ENCODE peak calls at places on chromosomes 13 and 19, in five cellular contexts. K, C, S, D and Q are unnamed samples.

GRCh38 chr13:51935326-51936171 is 73.8 kb downstream of the CCDC70 start:
- DNase-seq in C (peak), D (no peak), S (peak), K (peak), Q (peak)

GRCh38 chr19:40217921-40218890 is at the start of gene TTC9B:
- DNase-seq in K (no peak), S (no peak), C (no peak), D (no peak), Q (no peak)

GRCh38 chr19:33840382-33840781 is 43.7 kb downstream of the KCTD15 start:
- DNase-seq in C (no peak), K (no peak), D (no peak), S (no peak), Q (no peak)

GRCh38 chr13:99322297-99323103 is 15.3 kb upstream of the GPR183 start:
- DNase-seq in C (peak), D (no peak), K (no peak), S (peak), Q (no peak)

GRCh38 chr13:51923983-51924539 is 62.3 kb downstream of the CCDC70 start:
- DNase-seq in S (no peak), C (peak), D (no peak), K (peak), Q (no peak)

GRCh38 chr19:18596752-18597157 is 8.2 kb downstream of the REX1BD start:
- DNase-seq in K (peak), D (peak), S (peak), C (peak), Q (peak)

GRCh38 chr19:31500921-31501320 is 151.7 kb upstream of the TSHZ3 start:
- DNase-seq in D (no peak), C (no peak), K (no peak), S (no peak), Q (no peak)

GRCh38 chr13:113077953-113078894 is 27.4 kb upstream of the F7 start:
- DNase-seq in K (no peak), S (no peak), C (no peak), D (no peak), Q (no peak)

GRCh38 chr13:72383646-72384045 is 343.8 kb downstream of the MZT1 start:
- DNase-seq in K (no peak), C (no peak), S (no peak), D (no peak), Q (no peak)

GRCh38 chr19:15300533-15301194 is 31.7 kb downstream of the BRD4 start:
- DNase-seq in C (no peak), K (no peak), S (peak), D (no peak), Q (no peak)

GRCh38 chr19:42409477-42409876 is 17.7 kb downstream of the LIPE start:
- DNase-seq in K (peak), S (no peak), D (no peak), C (no peak), Q (peak)

GRCh38 chr19:16851031-16851712 is 22.0 kb downstream of the SIN3B start:
- DNase-seq in S (peak), C (no peak), K (no peak), D (no peak), Q (no peak)

GRCh38 chr19:28437390-28438346 is 775.3 kb downstream of the UQCRFS1 start:
- DNase-seq in K (no peak), S (no peak), D (no peak), C (no peak), Q (no peak)

GRCh38 chr19:38892841-38893240 is 6.6 kb downstream of the SIRT2 start:
- DNase-seq in C (no peak), D (no peak), K (no peak), S (no peak), Q (no peak)

GRCh38 chr13:23748109-23748508 is 141.1 kb downstream of the MIPEP start:
- DNase-seq in C (no peak), K (no peak), D (no peak), S (peak), Q (no peak)

GRCh38 chr19:24099829-24100228 is 12.8 kb downstream of the ZNF254 start:
- DNase-seq in K (no peak), C (no peak), S (peak), D (no peak), Q (no peak)

GRCh38 chr13:98778749-98779148 is 26.3 kb upstream of the SLC15A1 start:
- DNase-seq in K (no peak), D (no peak), C (no peak), S (peak), Q (no peak)

GRCh38 chr13:68927387-68928026 is 1180.1 kb upstream of the ATXN8OS start:
- DNase-seq in D (no peak), K (no peak), S (no peak), C (peak), Q (peak)

GRCh38 chr13:36518707-36519106 is 86.4 kb downstream of the CCNA1 start:
- DNase-seq in D (no peak), S (no peak), C (no peak), K (no peak), Q (no peak)

GRCh38 chr19:28980236-28980868 is 232.6 kb downstream of the UQCRFS1 start:
- DNase-seq in S (peak), D (no peak), C (no peak), K (no peak), Q (no peak)

GRCh38 chr19:13103961-13104847 is 1.5 kb upstream of the LYL1 start:
- DNase-seq in D (no peak), C (no peak), K (peak), S (no peak), Q (peak)

GRCh38 chr19:3533020-3533408 is 6.0 kb upstream of the TEKTIP1 start:
- DNase-seq in C (no peak), K (no peak), D (no peak), S (no peak), Q (no peak)

GRCh38 chr13:88764103-88764502 is 1092.9 kb downstream of the SLITRK5 start:
- DNase-seq in K (no peak), C (no peak), S (no peak), D (no peak), Q (no peak)
- TF ChIP-seq CTCF in K (no peak), C (no peak), S (no peak), D (no peak), Q (no peak)

GRCh38 chr19:45692187-45693111 is at the start of gene QPCTL:
- DNase-seq in D (peak), C (peak), S (peak), K (peak), Q (peak)

GRCh38 chr19:45687599-45687998 is 4.2 kb downstream of the SNRPD2 start:
- DNase-seq in S (no peak), D (no peak), K (no peak), C (no peak), Q (no peak)

GRCh38 chr19:45693168-45693788 is 812 bp downstream of the QPCTL start:
- DNase-seq in D (peak), S (peak), K (peak), C (peak), Q (peak)

DNA sequence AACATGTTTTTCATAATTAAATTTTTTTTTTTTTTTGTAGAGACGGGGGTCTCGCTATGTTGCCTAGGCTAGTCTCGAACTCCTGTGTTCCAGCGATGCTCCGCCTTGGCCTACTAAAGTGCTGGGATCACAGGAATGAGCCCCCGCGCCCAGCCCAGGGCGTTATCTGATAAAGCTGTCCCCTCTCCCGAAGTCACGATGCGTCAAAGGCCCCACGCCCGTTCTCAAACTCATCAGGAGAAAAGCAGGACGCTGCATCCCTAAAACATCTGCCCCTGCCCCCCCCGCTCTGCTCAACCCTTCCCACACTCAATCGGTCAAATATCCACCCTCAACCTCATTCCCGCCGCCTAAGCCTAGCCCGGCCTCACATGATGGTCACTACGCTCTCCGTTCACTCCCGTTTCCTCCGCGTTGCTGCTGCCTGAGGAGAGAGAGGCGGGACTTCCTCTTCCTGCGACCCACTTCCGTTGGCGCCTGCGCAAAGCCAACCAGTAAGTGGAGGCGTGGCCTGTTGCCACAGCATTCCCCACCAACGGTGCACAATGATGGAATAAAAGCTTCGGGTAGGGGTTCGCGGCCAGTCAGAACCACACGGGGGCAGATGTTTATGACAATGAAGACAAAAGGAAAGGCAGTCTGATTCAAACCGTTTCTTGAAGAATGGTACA is at the start of gene SNRPD2:
- DNase-seq in S (peak), D (peak), C (peak), K (peak), Q (peak)
- TF ChIP-seq CTCF in S (no peak), D (no peak), C (no peak), K (no peak), Q (peak)

GRCh38 chr19:44891016-44891882 is at the start of gene TOMM40:
- DNase-seq in D (no peak), K (peak), S (peak), C (no peak), Q (no peak)
- TF ChIP-seq CTCF in D (no peak), K (no peak), S (no peak), C (no peak), Q (no peak)

GRCh38 chr13:41581884-41582547 is 124.7 kb downstream of the RGCC start:
- DNase-seq in D (peak), S (peak), C (no peak), K (no peak), Q (no peak)

GRCh38 chr13:41579881-41580280 is 122.5 kb downstream of the RGCC start:
- DNase-seq in S (no peak), K (no peak), D (no peak), C (no peak), Q (no peak)

GRCh38 chr13:41580345-41580744 is 123.0 kb downstream of the RGCC start:
- DNase-seq in K (no peak), C (no peak), D (no peak), S (no peak), Q (no peak)

GRCh38 chr13:41579168-41579567 is 121.8 kb downstream of the RGCC start:
- DNase-seq in S (no peak), C (no peak), D (no peak), K (no peak), Q (no peak)

DNA sequence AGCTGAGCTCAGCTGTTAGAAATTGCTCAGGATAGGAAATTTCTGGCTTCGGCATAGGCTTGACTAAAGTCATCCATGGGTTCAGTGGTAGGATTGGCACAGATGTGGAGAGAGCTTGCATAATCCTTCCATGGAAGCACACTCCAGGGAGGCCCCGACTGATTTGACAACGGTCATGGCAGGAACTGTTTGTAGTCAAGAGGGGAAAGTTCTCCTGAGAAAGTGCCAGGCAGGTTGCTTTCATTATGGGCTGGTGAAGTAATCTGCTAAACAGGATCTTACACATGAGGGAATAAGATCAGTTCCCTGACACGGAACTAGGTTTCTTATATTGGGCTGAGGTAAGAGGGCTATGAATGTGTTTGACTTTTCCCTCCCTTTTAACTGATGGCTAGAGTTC is 120.1 kb downstream of the RGCC start:
- DNase-seq in D (peak), S (peak), C (no peak), K (peak), Q (peak)
- TF ChIP-seq CTCF in D (no peak), S (no peak), C (no peak), K (no peak), Q (no peak)

GRCh38 chr19:52345162-52345561 is 9.1 kb downstream of the ZNF610 start:
- DNase-seq in S (peak), D (no peak), K (no peak), C (no peak), Q (no peak)

DNA sequence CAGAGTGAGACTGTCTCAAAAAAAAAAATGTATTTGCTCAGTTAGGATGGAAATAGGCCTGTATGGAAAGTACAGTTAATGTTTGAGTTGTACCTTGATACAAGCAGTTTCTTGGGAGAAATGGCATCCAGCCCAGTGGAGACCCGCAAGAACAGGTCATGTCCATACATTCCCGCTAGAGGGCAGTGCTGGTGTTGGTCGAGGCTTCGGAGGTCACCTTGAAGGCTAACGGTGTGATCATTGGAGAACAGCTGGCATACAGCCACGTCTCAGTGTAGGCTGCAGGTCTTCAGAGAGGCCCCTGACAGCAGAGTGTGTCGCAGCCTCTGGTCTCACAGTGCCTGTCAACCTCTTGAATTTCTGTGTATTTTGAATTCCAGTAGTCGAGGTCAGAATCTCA is 7.5 kb downstream of the ZNF610 start:
- DNase-seq in C (no peak), K (peak), S (peak), D (peak), Q (peak)
- TF ChIP-seq CTCF in C (no peak), K (no peak), S (peak), D (peak), Q (no peak)

GRCh38 chr19:35513975-35514809 is 743 bp upstream of the DMKN start:
- DNase-seq in K (no peak), C (no peak), S (peak), D (no peak), Q (no peak)
- TF ChIP-seq CTCF in K (no peak), C (no peak), S (no peak), D (no peak), Q (no peak)

GRCh38 chr19:7534531-7534980 is 961 bp upstream of the PNPLA6 start:
- DNase-seq in C (peak), K (peak), S (peak), D (peak), Q (peak)
- TF ChIP-seq CTCF in C (peak), K (no peak), S (no peak), D (peak), Q (no peak)

GRCh38 chr13:38405216-38405615 is 55.6 kb downstream of the UFM1 start:
- DNase-seq in K (no peak), C (no peak), D (no peak), S (no peak), Q (no peak)

GRCh38 chr13:38415233-38415632 is 65.6 kb downstream of the UFM1 start:
- DNase-seq in D (no peak), K (no peak), S (peak), C (no peak), Q (no peak)

DNA sequence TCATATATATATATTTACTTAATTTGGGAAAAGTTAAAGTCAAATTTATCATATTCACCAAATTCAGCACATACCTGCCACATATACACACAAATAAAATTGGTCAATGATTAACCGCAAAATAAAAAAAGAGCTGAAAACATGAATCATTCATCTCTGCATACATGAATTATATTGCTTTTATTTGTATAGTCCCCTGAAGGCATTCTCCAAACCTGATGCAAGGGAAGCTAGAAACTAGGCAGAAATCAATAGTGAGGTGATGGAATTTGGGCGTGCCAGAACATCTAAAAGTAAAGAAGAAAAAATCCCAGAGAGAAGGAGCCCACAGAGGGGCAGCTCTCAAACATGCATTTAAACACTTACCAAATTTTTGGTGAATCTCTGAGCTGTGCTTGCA is 60.1 kb downstream of the UFM1 start:
- DNase-seq in D (no peak), C (peak), K (no peak), S (no peak), Q (no peak)
- TF ChIP-seq CTCF in D (no peak), C (no peak), K (no peak), S (no peak), Q (no peak)

DNA sequence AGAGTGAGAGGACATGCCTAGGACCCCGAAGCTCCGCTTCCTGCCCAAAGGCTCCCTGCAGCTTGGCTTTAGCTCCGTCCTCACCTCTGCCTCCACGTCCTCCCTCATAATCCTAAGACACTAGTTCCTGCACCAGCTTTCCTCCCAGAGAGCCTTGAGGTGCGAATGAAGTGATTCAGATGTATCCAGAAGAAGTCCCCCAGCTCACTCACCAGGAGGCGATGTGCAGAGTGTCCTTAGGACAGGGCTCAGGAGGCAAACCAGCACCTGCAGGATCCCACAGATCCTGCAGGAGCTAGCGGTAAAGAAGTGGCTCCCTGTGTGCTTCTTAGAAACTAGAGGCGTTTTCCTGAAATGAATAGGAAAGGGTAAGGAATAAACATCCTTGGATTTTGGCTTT is 109.7 kb downstream of the HSPH1 start:
- DNase-seq in K (no peak), D (no peak), C (no peak), S (no peak), Q (no peak)
- TF ChIP-seq CTCF in K (no peak), D (no peak), C (no peak), S (peak), Q (no peak)

GRCh38 chr13:101297794-101298193 is 118.5 kb downstream of the NALCN start:
- DNase-seq in D (no peak), K (no peak), C (no peak), S (no peak), Q (no peak)

GRCh38 chr13:101300531-101300930 is 115.8 kb downstream of the NALCN start:
- DNase-seq in S (no peak), D (no peak), C (no peak), K (no peak), Q (no peak)

GRCh38 chr13:101303512-101303911 is 112.8 kb downstream of the NALCN start:
- DNase-seq in S (no peak), C (no peak), K (no peak), D (peak), Q (no peak)

GRCh38 chr13:101301053-101301452 is 115.3 kb downstream of the NALCN start:
- DNase-seq in C (no peak), S (no peak), K (no peak), D (no peak), Q (no peak)

DNA sequence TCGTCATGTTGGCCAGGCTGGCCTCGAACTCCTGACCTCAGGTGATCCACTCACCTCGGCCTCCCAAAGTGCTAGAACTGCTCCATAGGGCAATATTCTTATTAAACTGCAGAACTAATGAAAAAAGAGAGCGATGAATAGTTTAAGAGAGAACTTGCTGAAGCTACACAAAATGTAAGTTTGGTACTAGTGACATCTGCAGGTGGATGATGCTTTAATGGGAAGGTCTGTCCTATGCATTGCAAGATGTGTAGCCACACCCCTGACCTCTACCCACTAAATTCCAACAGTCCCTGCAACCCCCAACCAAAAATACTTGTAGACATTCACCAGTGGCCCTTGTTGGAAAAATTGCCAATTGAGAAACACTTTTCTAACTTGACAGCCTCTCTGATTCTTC is 117.8 kb downstream of the NALCN start:
- DNase-seq in K (no peak), S (no peak), C (no peak), D (no peak), Q (no peak)
- TF ChIP-seq CTCF in K (no peak), S (no peak), C (no peak), D (no peak), Q (no peak)